ENCODE peak calls at places on chromosomes 6 and 20, in ten cellular contexts. I is body of pancreas; O is cardiac muscle cell; F is CD8-positive, alpha-beta T cell; J is lower leg skin; M is fibroblast of pulmonary artery; N is fibroblast of mammary gland; Q is tibial nerve; V is kidney; Z is cardiac fibroblast. C is an unnamed sample.

GRCh38 chr20:2800590-2801458 is at the start of gene CPXM1:
- DNase-seq in I (no peak), O (peak), F (no peak), J (peak), M (no peak), N (peak), Q (no peak), V (peak), Z (no peak), C (no peak)

GRCh38 chr6:395432-396125 is 4.0 kb downstream of the IRF4 start:
- DNase-seq in I (no peak), O (no peak), F (no peak), J (no peak), M (no peak), N (no peak), Q (no peak), V (no peak), Z (no peak), C (no peak)

GRCh38 chr6:69866351-69867074 is at the start of gene COL19A1:
- DNase-seq in I (peak), O (no peak), F (peak), J (no peak), M (no peak), N (no peak), Q (no peak), V (peak), Z (peak), C (peak)

GRCh38 chr20:24149881-24150307 is 161.3 kb upstream of the GGTLC1 start:
- DNase-seq in I (peak), O (peak), F (no peak), J (peak), M (no peak), N (no peak), Q (no peak), V (no peak), Z (no peak), C (peak)

GRCh38 chr20:57919059-57919458 is 209.2 kb upstream of the PMEPA1 start:
- DNase-seq in I (no peak), O (no peak), F (no peak), J (no peak), M (no peak), N (no peak), Q (no peak), V (no peak), Z (no peak), C (no peak)

GRCh38 chr6:38413097-38413800 is 226.5 kb downstream of the BTBD9 start:
- DNase-seq in I (peak), O (no peak), F (no peak), J (peak), M (no peak), N (peak), Q (peak), V (no peak), Z (peak), C (no peak)

GRCh38 chr20:21235713-21236445 is 67.3 kb upstream of the XRN2 start:
- DNase-seq in I (peak), O (peak), F (peak), J (peak), M (peak), N (peak), Q (no peak), V (no peak), Z (peak), C (peak)

GRCh38 chr6:79167931-79168694 is 66.4 kb downstream of the HMGN3 start:
- DNase-seq in I (no peak), O (peak), F (no peak), J (no peak), M (peak), N (peak), Q (no peak), V (no peak), Z (peak), C (no peak)

GRCh38 chr6:74117113-74117512 is 421.1 kb downstream of the CD109 start:
- DNase-seq in I (no peak), O (no peak), F (no peak), J (no peak), M (no peak), N (no peak), Q (no peak), V (no peak), Z (no peak), C (no peak)

GRCh38 chr6:160992323-160993314 is 1.1 kb downstream of the MAP3K4 start:
- DNase-seq in I (peak), O (peak), F (peak), J (no peak), M (peak), N (peak), Q (no peak), V (no peak), Z (peak), C (peak)

GRCh38 chr6:53795702-53796450 is 1.1 kb downstream of the LRRC1 start:
- DNase-seq in I (peak), O (peak), F (peak), J (peak), M (no peak), N (no peak), Q (no peak), V (peak), Z (peak), C (peak)

GRCh38 chr6:57242505-57242904 is 20.4 kb upstream of the RAB23 start:
- DNase-seq in I (no peak), O (peak), F (no peak), J (no peak), M (peak), N (peak), Q (no peak), V (no peak), Z (peak), C (no peak)

GRCh38 chr6:137731600-137731959 is 135.5 kb upstream of the TNFAIP3 start:
- DNase-seq in I (no peak), O (no peak), F (no peak), J (no peak), M (no peak), N (no peak), Q (no peak), V (no peak), Z (no peak), C (no peak)

GRCh38 chr6:139955366-139956155 is 581.1 kb upstream of the CITED2 start:
- DNase-seq in I (no peak), O (no peak), F (no peak), J (no peak), M (no peak), N (no peak), Q (no peak), V (no peak), Z (no peak), C (no peak)

GRCh38 chr20:62063981-62064787 is 1.5 kb downstream of the TAF4 start:
- DNase-seq in I (peak), O (no peak), F (no peak), J (no peak), M (no peak), N (no peak), Q (no peak), V (peak), Z (no peak), C (peak)

GRCh38 chr6:108966855-108967755 is 118.9 kb downstream of the ARMC2 start:
- DNase-seq in I (peak), O (peak), F (peak), J (no peak), M (peak), N (peak), Q (no peak), V (no peak), Z (peak), C (peak)

GRCh38 chr20:39029324-39029820 is 67.2 kb downstream of the DHX35 start:
- DNase-seq in I (no peak), O (no peak), F (no peak), J (no peak), M (no peak), N (no peak), Q (no peak), V (no peak), Z (no peak), C (no peak)

GRCh38 chr6:28606424-28607391 is 81.0 kb downstream of the GPX5 start:
- DNase-seq in I (peak), O (peak), F (no peak), J (no peak), M (peak), N (peak), Q (no peak), V (no peak), Z (peak), C (peak)

GRCh38 chr6:2971420-2972218 is at the start of gene SERPINB6:
- DNase-seq in I (peak), O (peak), F (peak), J (peak), M (peak), N (peak), Q (peak), V (peak), Z (peak), C (peak)

GRCh38 chr6:98839788-98840361 is 5.5 kb downstream of the POU3F2 start:
- DNase-seq in I (no peak), O (peak), F (no peak), J (no peak), M (peak), N (peak), Q (no peak), V (no peak), Z (peak), C (no peak)

GRCh38 chr6:8017705-8018104 is 46.5 kb downstream of the BLOC1S5 start:
- DNase-seq in I (no peak), O (no peak), F (no peak), J (no peak), M (no peak), N (no peak), Q (no peak), V (no peak), Z (no peak), C (no peak)

GRCh38 chr20:8200220-8200619 is 68.2 kb downstream of the PLCB1 start:
- DNase-seq in I (no peak), O (no peak), F (no peak), J (no peak), M (no peak), N (no peak), Q (no peak), V (no peak), Z (no peak), C (no peak)

GRCh38 chr6:30647802-30648460 is 998 bp downstream of the C6orf136 start:
- DNase-seq in I (no peak), O (no peak), F (peak), J (no peak), M (no peak), N (no peak), Q (no peak), V (no peak), Z (no peak), C (no peak)

GRCh38 chr6:90431521-90432407 is 135.1 kb upstream of the BACH2 start:
- DNase-seq in I (no peak), O (no peak), F (no peak), J (no peak), M (no peak), N (no peak), Q (no peak), V (no peak), Z (no peak), C (no peak)

GRCh38 chr20:51563597-51564332 is 21.2 kb upstream of the NFATC2 start:
- DNase-seq in I (peak), O (peak), F (no peak), J (peak), M (peak), N (peak), Q (peak), V (peak), Z (peak), C (peak)

DNA sequence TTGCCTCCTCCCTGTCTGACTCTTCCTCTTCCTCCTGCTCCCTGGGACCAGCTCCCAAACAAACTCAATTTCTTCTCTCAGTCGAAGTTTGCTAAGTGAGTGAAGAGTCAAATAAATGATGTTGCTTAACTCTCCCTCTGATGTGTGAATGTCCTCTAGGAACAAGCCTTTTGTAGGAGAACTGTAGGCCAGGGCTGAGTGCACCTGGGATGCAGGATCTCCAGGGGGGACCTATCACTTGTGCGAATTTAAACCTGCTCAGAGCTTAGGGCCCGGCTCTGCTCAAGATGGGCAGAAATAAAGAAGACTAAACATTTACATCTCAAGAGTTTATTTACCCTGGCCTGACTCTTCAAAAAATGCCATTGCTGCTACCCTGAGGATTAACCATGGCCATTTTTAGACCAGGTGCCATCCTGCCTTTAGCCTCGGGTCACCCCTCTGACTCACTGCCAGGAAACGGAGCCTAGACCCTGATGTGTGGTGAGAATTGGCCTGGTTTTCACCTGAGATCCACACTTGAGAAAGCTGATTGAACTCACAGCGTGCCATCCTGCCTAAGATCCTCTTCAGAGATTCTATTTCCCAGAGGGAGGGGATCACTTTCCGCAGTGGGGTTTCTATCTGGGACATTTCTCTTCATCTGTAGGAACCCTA is 63.6 kb upstream of the CD93 start:
- DNase-seq in I (no peak), O (no peak), F (no peak), J (peak), M (no peak), N (no peak), Q (no peak), V (no peak), Z (no peak), C (no peak)
- H3K4me3 ChIP-seq in I (no peak), O (no peak), F (no peak), J (no peak), M (no peak), N (no peak), Q (no peak), V (no peak), Z (no peak), C (no peak)

DNA sequence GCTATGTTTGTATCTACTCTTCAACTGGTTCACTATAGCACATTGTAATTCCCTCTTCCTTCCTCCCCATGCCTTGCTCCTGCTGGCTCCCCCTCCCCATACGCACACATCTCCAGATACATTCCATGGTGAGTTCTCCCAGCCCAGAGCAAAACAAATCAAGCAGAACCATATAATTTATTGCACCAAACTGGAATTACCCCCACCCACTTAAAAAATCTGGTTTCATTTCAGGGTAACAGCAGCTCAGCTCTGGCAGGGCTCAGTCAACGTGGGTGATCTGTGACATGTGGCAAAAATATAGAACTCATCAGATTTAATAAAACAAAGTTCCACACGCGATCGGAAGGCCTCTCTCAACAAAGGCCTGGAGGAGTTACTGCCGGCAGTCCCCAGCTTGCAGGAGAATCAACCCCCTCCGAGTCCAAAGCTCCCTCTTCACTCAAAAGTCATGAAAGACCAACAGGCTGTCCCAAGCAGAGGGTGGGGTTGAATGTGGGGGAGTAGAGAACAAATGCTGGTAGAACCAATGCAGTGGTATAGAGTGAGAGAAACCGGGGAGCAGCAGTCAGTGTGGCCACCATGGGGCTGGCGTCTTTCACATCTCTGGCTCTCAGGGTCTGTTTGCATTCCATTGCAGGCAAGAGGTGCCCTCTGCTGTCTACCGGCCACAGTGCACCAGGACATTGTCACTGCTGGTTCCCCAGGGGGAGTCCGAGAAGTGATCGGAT is 323.3 kb upstream of the NT5E start:
- DNase-seq in I (peak), O (peak), F (no peak), J (peak), M (peak), N (peak), Q (peak), V (peak), Z (peak), C (peak)
- TF ChIP-seq CTCF in I (peak), O (peak), F (no peak), J (no peak), M (peak), N (peak), Q (peak), V (peak), Z (peak), C (peak)

GRCh38 chr20:31949877-31950646 is 1.8 kb downstream of the PDRG1 start:
- DNase-seq in I (no peak), O (no peak), F (no peak), J (no peak), M (no peak), N (no peak), Q (no peak), V (no peak), Z (no peak), C (no peak)
- H3K4me3 ChIP-seq in I (no peak), O (no peak), F (no peak), J (no peak), M (no peak), N (no peak), Q (no peak), V (peak), Z (no peak), C (peak)

DNA sequence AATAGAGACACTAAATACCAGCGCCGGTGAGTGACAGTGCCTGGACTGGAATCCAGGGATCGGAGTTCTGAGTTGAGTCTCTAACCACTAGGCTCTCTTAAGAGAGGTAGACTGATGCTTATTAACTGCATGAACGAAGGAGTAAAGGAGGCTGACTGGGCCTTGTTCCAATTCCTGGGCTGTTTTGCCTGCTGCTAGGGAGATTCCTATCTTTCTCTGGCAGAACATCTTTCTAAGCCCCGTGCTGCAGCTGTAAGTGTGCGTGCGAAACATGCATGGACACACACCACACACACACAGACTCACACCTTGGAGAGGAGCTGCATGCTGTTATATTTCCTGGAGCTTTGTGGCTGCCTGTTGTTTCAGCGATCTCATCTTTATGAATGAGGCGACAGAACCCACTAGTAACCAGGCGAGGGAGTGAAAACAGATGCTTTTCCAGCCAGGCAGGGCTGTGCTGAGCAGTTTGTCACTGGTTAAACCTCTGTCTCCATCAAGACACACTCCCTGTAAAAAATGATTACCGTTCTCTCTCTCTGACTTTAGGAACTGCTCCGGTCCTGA is 157.3 kb upstream of the ZNF217 start:
- DNase-seq in I (no peak), O (peak), F (peak), J (no peak), M (peak), N (peak), Q (no peak), V (no peak), Z (peak), C (no peak)
- TF ChIP-seq CTCF in I (no peak), O (no peak), F (no peak), J (no peak), M (no peak), N (no peak), Q (no peak), V (no peak), Z (no peak), C (no peak)

GRCh38 chr20:63458170-63459069 is 14.0 kb downstream of the KCNQ2 start:
- DNase-seq in I (no peak), O (no peak), F (no peak), J (no peak), M (no peak), N (no peak), Q (no peak), V (no peak), Z (no peak), C (no peak)
- H3K4me3 ChIP-seq in I (no peak), O (no peak), F (no peak), J (no peak), M (no peak), N (no peak), Q (no peak), V (no peak), Z (no peak), C (no peak)

DNA sequence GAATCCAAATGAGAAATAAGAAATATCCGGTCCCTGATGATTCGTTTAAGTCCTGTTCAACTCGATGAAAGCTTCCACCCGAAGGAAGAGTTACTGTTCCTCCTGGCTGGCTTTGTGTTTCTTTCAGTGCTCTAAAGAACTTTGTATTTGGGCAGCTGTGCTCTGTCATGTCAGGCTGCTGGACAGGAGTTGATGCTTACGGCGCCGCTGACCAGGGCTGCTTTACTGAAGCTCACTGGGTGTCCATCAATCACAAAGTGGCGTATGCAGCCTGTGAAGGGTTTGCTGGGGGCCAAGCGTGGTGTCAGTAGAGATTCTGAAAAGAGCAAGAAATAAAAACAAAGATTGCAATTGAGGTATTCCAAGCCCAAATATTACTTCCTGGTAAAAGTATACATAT is 21.9 kb downstream of the FAM229B start:
- DNase-seq in I (no peak), O (no peak), F (no peak), J (no peak), M (no peak), N (no peak), Q (no peak), V (no peak), Z (no peak), C (no peak)
- TF ChIP-seq CTCF in I (no peak), O (no peak), F (no peak), J (no peak), M (no peak), N (no peak), Q (no peak), V (no peak), Z (no peak), C (no peak)

GRCh38 chr20:44969320-44969879 is 3.1 kb downstream of the STK4 start:
- DNase-seq in I (no peak), O (no peak), F (peak), J (no peak), M (no peak), N (peak), Q (no peak), V (no peak), Z (no peak), C (no peak)
- H3K4me3 ChIP-seq in I (no peak), O (no peak), F (peak), J (no peak), M (no peak), N (no peak), Q (no peak), V (no peak), Z (no peak), C (no peak)